ENCODE peak calls at places on chromosomes 16 and 17, in nine cellular contexts. E, W, B, C, K, Q, N, H and A are unnamed samples.

GRCh38 chr16:85458952-85459351 is 154.2 kb upstream of the GSE1 start:
- DNase-seq in E (no peak), H (no peak), C (no peak), B (no peak), Q (no peak), W (no peak), K (no peak), N (peak; percentile 50), A (no peak)

GRCh38 chr17:35374766-35375344 is 1.4 kb upstream of the SLFN11 start:
- DNase-seq in H (no peak), W (no peak), C (no peak), N (no peak), K (no peak), B (no peak), E (no peak), Q (no peak), A (no peak)

GRCh38 chr17:40517981-40518380 is 16.6 kb upstream of the TNS4 start:
- DNase-seq in B (no peak), N (no peak), E (no peak), H (no peak), W (peak; percentile 38), K (no peak), C (no peak), Q (no peak), A (no peak)

GRCh38 chr17:53191878-53192277 is 630.8 kb upstream of the KIF2B start:
- DNase-seq in Q (no peak), K (no peak), H (no peak), N (no peak), C (no peak), B (no peak), E (peak; percentile 6), W (no peak), A (no peak)

GRCh38 chr16:89842471-89843408 is 14.5 kb downstream of the SPIRE2 start:
- DNase-seq in B (no peak), N (no peak), Q (peak; percentile 66), E (no peak), H (peak; percentile 88), W (no peak), K (no peak), C (no peak), A (peak; percentile 42)

GRCh38 chr17:69117855-69118758 is 23.6 kb downstream of the ABCA6 start:
- DNase-seq in B (no peak), Q (no peak), C (no peak), K (no peak), W (peak; percentile 70), H (no peak), E (no peak), N (no peak), A (no peak)

GRCh38 chr16:11949527-11949926 is 7.7 kb upstream of the NPIPB2 start:
- DNase-seq in H (peak; percentile 75), N (peak; percentile 30), C (peak; percentile 23), E (peak; percentile 84), B (peak; percentile 46), W (peak; percentile 28), Q (peak; percentile 79), K (peak; percentile 17), A (peak; percentile 41)

GRCh38 chr16:67928561-67929364 is 2.9 kb downstream of the CTRL start:
- DNase-seq in N (peak; percentile 84), H (peak; percentile 69), K (peak; percentile 66), C (no peak), E (peak; percentile 89), B (peak; percentile 47), W (peak; percentile 24), Q (peak; percentile 86), A (peak; percentile 69)

GRCh38 chr17:65332779-65333178 is 195.6 kb downstream of the RGS9 start:
- DNase-seq in K (no peak), Q (no peak), B (no peak), H (no peak), N (no peak), E (no peak), C (no peak), W (no peak), A (no peak)

GRCh38 chr17:49522329-49522890 is 27.3 kb downstream of the NGFR start:
- DNase-seq in K (no peak), H (no peak), Q (no peak), B (no peak), W (no peak), E (no peak), N (no peak), C (no peak), A (no peak)

GRCh38 chr16:85136213-85136704 is 24.0 kb upstream of the CIBAR2 start:
- DNase-seq in C (no peak), H (peak; percentile 57), Q (peak; percentile 75), K (peak; percentile 48), W (peak; percentile 96), N (peak; percentile 33), B (no peak), E (no peak), A (no peak)

GRCh38 chr16:57735755-57736418 is at the start of gene KATNB1:
- DNase-seq in N (no peak), Q (peak; percentile 63), H (peak; percentile 18), C (no peak), B (no peak), K (no peak), W (no peak), E (peak; percentile 46), A (peak; percentile 37)

GRCh38 chr16:21283521-21284289 is 5.6 kb upstream of the CRYM start:
- DNase-seq in H (peak; percentile 38), W (no peak), N (peak; percentile 47), B (peak; percentile 59), Q (peak; percentile 90), K (no peak), C (peak; percentile 15), E (peak; percentile 89), A (peak; percentile 58)

GRCh38 chr16:77336637-77337036 is 98.2 kb downstream of the ADAMTS18 start:
- DNase-seq in H (no peak), C (no peak), B (no peak), W (no peak), N (no peak), K (no peak), Q (peak; percentile 57), E (peak; percentile 46), A (peak; percentile 6)

GRCh38 chr16:50384500-50385122 is 15.8 kb upstream of the BRD7 start:
- DNase-seq in B (no peak), H (no peak), N (no peak), K (no peak), E (no peak), Q (peak; percentile 18), C (no peak), W (no peak), A (no peak)

GRCh38 chr17:68035131-68035522 is 408 bp upstream of the KPNA2 start:
- DNase-seq in B (peak; percentile 99), H (no peak), Q (no peak), N (peak; percentile 95), W (no peak), E (peak; percentile 99), C (no peak), K (peak; percentile 94), A (peak; percentile 98)

GRCh38 chr17:40093005-40093579 is 7.3 kb downstream of the NR1D1 start:
- DNase-seq in N (no peak), Q (peak; percentile 57), K (no peak), H (no peak), B (no peak), C (no peak), E (no peak), W (no peak), A (no peak)

GRCh38 chr16:27474921-27475320 is 72.9 kb downstream of the IL21R start:
- DNase-seq in K (no peak), H (no peak), C (no peak), Q (no peak), E (no peak), W (no peak), B (no peak), N (no peak), A (no peak)

GRCh38 chr17:78387982-78388941 is 9.8 kb downstream of the PGS1 start:
- DNase-seq in N (peak; percentile 22), B (no peak), C (no peak), E (no peak), W (peak; percentile 96), Q (no peak), K (no peak), H (peak; percentile 73), A (no peak)

GRCh38 chr17:75490953-75491649 is 24.2 kb downstream of the CASKIN2 start:
- DNase-seq in K (no peak), E (no peak), B (no peak), N (no peak), H (no peak), C (no peak), Q (no peak), W (no peak), A (no peak)

GRCh38 chr17:74201250-74201649 is 2.2 kb upstream of the RPL38 start:
- DNase-seq in E (no peak), K (no peak), W (no peak), H (peak; percentile 60), Q (peak; percentile 45), N (peak; percentile 52), B (peak; percentile 100), C (no peak), A (peak; percentile 57)

GRCh38 chr16:29316673-29317237 is 89.8 kb downstream of the NPIPB11 start:
- DNase-seq in Q (peak; percentile 38), C (no peak), H (peak; percentile 19), W (no peak), K (no peak), N (peak; percentile 58), E (no peak), B (no peak), A (peak; percentile 25)

GRCh38 chr17:42682400-42683384 is at the start of gene CNTNAP1:
- DNase-seq in C (no peak), K (no peak), H (peak; percentile 87), E (peak; percentile 83), B (peak; percentile 34), W (peak; percentile 16), Q (peak; percentile 91), N (peak; percentile 40), A (peak; percentile 80)

GRCh38 chr17:50055426-50056216 is at the start of gene ITGA3:
- DNase-seq in Q (peak; percentile 92), E (peak; percentile 95), B (peak; percentile 85), W (no peak), C (peak; percentile 66), K (peak; percentile 77), N (peak; percentile 87), H (peak; percentile 94), A (peak; percentile 91)

GRCh38 chr17:80110927-80111701 is 9.7 kb downstream of the GAA start:
- DNase-seq in C (no peak), E (no peak), B (no peak), K (no peak), H (no peak), N (no peak), W (no peak), Q (no peak), A (no peak)

GRCh38 chr17:81470944-81471803 is 41.4 kb downstream of the ACTG1 start:
- DNase-seq in C (no peak), K (no peak), W (no peak), N (no peak), H (peak; percentile 61), B (no peak), E (no peak), Q (no peak), A (no peak)

GRCh38 chr16:4660454-4661007 is 32.8 kb upstream of the NUDT16L1 start:
- DNase-seq in K (peak; percentile 72), C (no peak), H (peak; percentile 50), N (peak; percentile 66), W (peak; percentile 59), B (no peak), E (no peak), Q (peak; percentile 97), A (peak; percentile 85)

GRCh38 chr16:66918803-66919568 is at the start of gene CDH16:
- DNase-seq in K (peak; percentile 45), H (no peak), N (no peak), Q (peak; percentile 87), B (no peak), C (no peak), E (no peak), W (no peak), A (no peak)

GRCh38 chr17:47707056-47707791 is 13.3 kb downstream of the TBKBP1 start:
- DNase-seq in N (peak; percentile 15), B (no peak), H (peak; percentile 38), K (no peak), W (peak; percentile 45), C (no peak), Q (no peak), E (no peak), A (no peak)

GRCh38 chr16:2531371-2531695 is at the start of gene CEMP1:
- DNase-seq in H (no peak), E (peak; percentile 55), W (no peak), Q (no peak), K (no peak), B (no peak), N (no peak), C (no peak), A (no peak)

GRCh38 chr16:84513111-84514065 is 8.9 kb upstream of the MEAK7 start:
- DNase-seq in H (peak; percentile 91), W (no peak), E (no peak), C (no peak), Q (peak; percentile 55), N (no peak), K (no peak), B (no peak), A (peak; percentile 35)